ENCODE peak calls at places on chromosomes 13 and 19, in six cellular contexts. F is lower lobe of right lung, Q is H1, A is aorta, Y is colonic mucosa, V is pancreas. W is an unnamed sample.

GRCh38 chr19:6890938-6891337 is 3.6 kb downstream of the ADGRE1 start:
- DNase-seq in Q (no peak), Y (no peak), A (no peak), V (no peak), F (no peak), W (no peak)

GRCh38 chr13:79936368-79937136 is 404.4 kb downstream of the SPRY2 start:
- DNase-seq in A (peak; percentile 52), Q (no peak), V (no peak), Y (no peak), F (no peak), W (no peak)

GRCh38 chr19:18057557-18057956 is 29.2 kb downstream of the IL12RB1 start:
- DNase-seq in A (peak; percentile 69), Y (peak; percentile 59), V (no peak), Q (no peak), F (no peak), W (no peak)

GRCh38 chr13:53001871-53002270 is 26.7 kb upstream of the OLFM4 start:
- DNase-seq in F (no peak), V (no peak), A (no peak), Y (no peak), Q (no peak), W (no peak)

GRCh38 chr19:38303517-38304351 is at the start of gene C19orf33:
- DNase-seq in F (peak; percentile 88), Q (peak; percentile 69), V (no peak), A (no peak), Y (peak; percentile 92), W (no peak)

GRCh38 chr13:99955747-99956472 is 15.7 kb downstream of the ZIC5 start:
- DNase-seq in A (no peak), F (no peak), Y (no peak), V (peak; percentile 59), Q (peak; percentile 72), W (no peak)

GRCh38 chr19:41321600-41322270 is 11.8 kb downstream of the CCDC97 start:
- DNase-seq in F (no peak), A (no peak), Y (no peak), V (no peak), Q (peak; percentile 80), W (no peak)

GRCh38 chr13:37418490-37418889 is 180.1 kb downstream of the POSTN start:
- DNase-seq in Q (no peak), Y (no peak), A (no peak), V (no peak), F (no peak), W (no peak)

GRCh38 chr19:15101479-15102082 is 5.6 kb upstream of the SYDE1 start:
- DNase-seq in A (no peak), Q (peak; percentile 87), F (no peak), V (no peak), Y (peak; percentile 52), W (peak; percentile 28)

GRCh38 chr13:48000559-48001126 is 430 bp downstream of the SUCLA2 start:
- DNase-seq in F (no peak), V (peak; percentile 67), A (peak; percentile 50), Y (peak; percentile 32), Q (no peak), W (no peak)

GRCh38 chr13:48004201-48004600 is 3.1 kb upstream of the SUCLA2 start:
- DNase-seq in A (no peak), F (no peak), V (no peak), Q (no peak), Y (no peak), W (no peak)

GRCh38 chr13:48001127-48001881 is at the start of gene SUCLA2:
- DNase-seq in A (peak; percentile 94), F (peak; percentile 94), V (peak; percentile 96), Q (peak; percentile 95), Y (peak; percentile 94), W (no peak)

GRCh38 chr13:47997384-47997783 is 3.7 kb downstream of the SUCLA2 start:
- DNase-seq in V (no peak), F (no peak), A (no peak), Q (no peak), Y (no peak), W (no peak)

GRCh38 chr13:47999973-48000372 is 1.1 kb downstream of the SUCLA2 start:
- DNase-seq in Y (no peak), V (no peak), A (no peak), Q (no peak), F (no peak), W (no peak)
- H3K27ac ChIP-seq in Y (peak overlapping the region; percentile 77), V (no peak overlapping the region), A (no peak overlapping the region), Q (no peak overlapping the region), F (no peak overlapping the region), W (no peak overlapping the region)

DNA sequence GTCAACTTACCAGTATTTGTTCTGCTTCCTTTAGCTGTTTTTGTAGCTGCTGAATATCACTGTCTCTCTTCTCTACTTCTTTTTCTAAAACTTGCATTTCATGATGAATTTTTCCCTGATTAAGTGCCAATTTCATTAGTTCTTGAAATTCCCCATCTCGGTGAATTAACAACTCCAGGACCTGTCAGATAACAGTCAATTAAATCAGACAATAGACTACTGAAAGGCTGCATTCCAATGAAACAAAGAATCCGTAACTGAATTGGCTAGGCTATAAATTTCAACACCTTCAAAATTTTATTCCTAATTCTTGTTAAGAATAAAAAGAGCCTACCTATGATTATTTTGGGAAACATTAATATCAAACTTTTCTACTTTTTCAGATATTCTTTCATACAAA is 8.6 kb downstream of the MED4 start:
- DNase-seq in F (no peak), Y (no peak), A (no peak), V (no peak), Q (no peak), W (no peak)
- H3K4me3 ChIP-seq in F (no peak overlapping the region), Y (no peak overlapping the region), A (no peak overlapping the region), V (no peak overlapping the region), Q (no peak overlapping the region), W (no peak overlapping the region)

GRCh38 chr19:44282846-44283245 is 22.0 kb downstream of the ZNF235 start:
- DNase-seq in A (no peak), F (no peak), Q (no peak), V (no peak), Y (no peak), W (no peak)

GRCh38 chr19:44277331-44277730 is 17.6 kb downstream of the ZNF233 start:
- DNase-seq in Y (no peak), Q (no peak), A (no peak), F (no peak), V (no peak), W (no peak)

GRCh38 chr19:44278181-44278690 is 18.6 kb downstream of the ZNF233 start:
- DNase-seq in Y (no peak), Q (no peak), A (no peak), F (no peak), V (no peak), W (no peak)

GRCh38 chr19:44284968-44285367 is 19.9 kb downstream of the ZNF235 start:
- DNase-seq in Q (no peak), Y (no peak), F (no peak), A (no peak), V (no peak), W (no peak)

DNA sequence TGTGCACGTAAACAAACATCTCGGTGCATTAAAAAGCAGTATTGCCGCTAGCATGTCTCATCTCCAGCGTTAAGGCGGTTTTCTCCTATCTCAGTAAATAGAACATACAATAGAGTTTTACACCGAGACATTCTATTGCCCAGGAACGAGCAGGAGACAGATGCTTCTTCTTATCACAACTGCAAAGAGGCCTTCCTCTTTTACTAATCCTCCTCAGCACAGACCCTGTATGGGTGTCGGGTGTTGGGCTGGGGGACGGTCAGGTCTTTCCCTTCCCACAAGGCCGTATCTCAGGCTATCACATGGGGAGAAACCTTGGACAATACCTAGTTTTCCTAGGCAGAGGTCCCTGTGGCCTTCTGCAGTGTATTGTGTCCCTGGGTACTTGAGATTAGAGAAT is 21.2 kb downstream of the ZNF233 start:
- DNase-seq in A (no peak), Q (no peak), F (no peak), Y (no peak), V (no peak), W (no peak)
- H3K9me3 ChIP-seq in A (peaks cover 16% of the 10 kb centered on the region), Q (peaks cover 24% of the 10 kb centered on the region), F (peaks cover 93% of the 10 kb centered on the region), Y (no peaks in the 10 kb centered on the region), V (no peaks in the 10 kb centered on the region), W (no peaks in the 10 kb centered on the region)

DNA sequence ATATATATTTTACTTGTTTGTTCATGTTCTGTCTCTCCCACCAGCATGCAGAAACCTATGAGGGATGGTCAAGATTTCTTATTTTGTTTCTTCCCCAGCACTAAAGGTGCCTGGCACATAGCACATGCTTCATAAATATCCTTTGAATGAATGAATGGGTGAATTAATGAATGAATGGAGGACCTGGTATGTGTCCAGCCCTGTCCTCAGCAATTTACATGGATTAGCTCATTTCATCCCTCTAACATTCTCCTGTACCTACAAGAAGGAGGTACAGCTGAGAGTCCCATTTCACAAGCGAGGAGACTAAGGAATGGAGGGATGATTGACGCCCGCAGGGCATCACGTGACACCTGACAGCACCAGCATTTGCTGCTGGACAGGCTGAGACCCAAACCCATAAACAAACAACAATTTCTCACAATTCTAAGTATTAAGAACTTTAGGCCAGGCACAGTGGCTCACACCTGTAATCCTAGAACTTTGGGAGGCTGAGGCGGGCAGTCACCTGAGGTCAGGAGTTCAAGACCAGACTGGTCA is 6.8 kb upstream of the BCAT2 start:
- DNase-seq in Y (no peak), A (no peak), V (no peak), Q (no peak), F (no peak), W (no peak)
- H3K27ac ChIP-seq in Y (peak overlapping the region; percentile 45), A (no peak overlapping the region), V (peak overlapping the region; percentile 64), Q (no peak overlapping the region), F (peak overlapping the region; percentile 80), W (no peak overlapping the region)

W was measured in SK-N-MC.